ENCODE peak calls at places on chromosomes 1 and 21, in seven cellular contexts. P is CD8-positive, alpha-beta T cell; R is astrocyte; C is CD8-positive, alpha-beta memory T cell; Q is sigmoid colon; X is effector memory CD4-positive, alpha-beta T cell; W is HFF-Myc. O is an unnamed sample.
A peak's percentile ranks its signal among the peaks of the same experiment; 100 is the strongest.

GRCh38 chr21:44962481-44962966 is 22.7 kb downstream of the SLX9 start:
- DNase-seq in W (peak; percentile 81), R (peak; percentile 100), C (no peak), Q (no peak), X (no peak), P (no peak), O (no peak)

GRCh38 chr1:13661539-13661938 is 38.4 kb upstream of the PRDM2 start:
- DNase-seq in X (no peak), Q (no peak), P (no peak), C (no peak), W (no peak), R (peak; percentile 24), O (no peak)

GRCh38 chr1:11262171-11263049 is at the start of gene MTOR:
- DNase-seq in P (peak; percentile 99), W (peak; percentile 100), Q (peak; percentile 100), R (peak; percentile 99), C (peak; percentile 93), X (peak; percentile 97), O (peak; percentile 100)

GRCh38 chr1:153277852-153278251 is 18.4 kb downstream of the LORICRIN start:
- DNase-seq in C (peak; percentile 19), R (no peak), X (no peak), P (no peak), Q (no peak), W (no peak), O (no peak)

GRCh38 chr1:14590781-14591180 is 7.7 kb upstream of the KAZN start:
- DNase-seq in R (no peak), W (no peak), P (no peak), Q (no peak), X (no peak), C (no peak), O (no peak)

GRCh38 chr1:223444411-223444810 is 51.2 kb downstream of the CCDC185 start:
- DNase-seq in W (no peak), Q (no peak), X (no peak), R (peak; percentile 37), P (no peak), C (no peak), O (no peak)

GRCh38 chr1:33169290-33170055 is 12.4 kb downstream of the TRIM62 start:
- DNase-seq in P (no peak), Q (no peak), C (no peak), R (peak; percentile 40), W (no peak), X (no peak), O (no peak)

GRCh38 chr21:39087238-39087975 is 95.8 kb downstream of the PSMG1 start:
- DNase-seq in C (no peak), X (no peak), R (peak; percentile 24), W (no peak), Q (no peak), P (no peak), O (no peak)

GRCh38 chr1:47439151-47440051 is 1.6 kb downstream of the FOXD2 start:
- DNase-seq in X (no peak), Q (no peak), W (no peak), R (no peak), C (no peak), P (no peak), O (no peak)

GRCh38 chr1:18670267-18670910 is 39.7 kb downstream of the PAX7 start:
- DNase-seq in X (no peak), R (no peak), C (no peak), P (no peak), W (no peak), Q (no peak), O (no peak)

GRCh38 chr1:233656032-233656620 is 42.2 kb downstream of the KCNK1 start:
- DNase-seq in X (no peak), W (no peak), P (no peak), Q (no peak), C (no peak), R (no peak), O (no peak)

GRCh38 chr1:16072616-16073484 is 601 bp downstream of the FAM131C start:
- DNase-seq in C (no peak), W (no peak), Q (no peak), P (no peak), X (no peak), R (no peak), O (no peak)

GRCh38 chr21:31570824-31571425 is 88.6 kb upstream of the SOD1 start:
- DNase-seq in X (no peak), C (no peak), R (peak; percentile 24), W (no peak), Q (no peak), P (no peak), O (no peak)

GRCh38 chr21:41186763-41187536 is 19.0 kb downstream of the BACE2 start:
- DNase-seq in W (no peak), C (no peak), Q (no peak), P (no peak), R (no peak), X (no peak), O (peak; percentile 68)

GRCh38 chr1:217892750-217893149 is 261.6 kb downstream of the SPATA17 start:
- DNase-seq in X (no peak), R (peak; percentile 41), W (no peak), P (no peak), C (no peak), Q (no peak), O (no peak)

GRCh38 chr1:198134252-198134651 is 22.5 kb upstream of the NEK7 start:
- DNase-seq in W (no peak), X (no peak), P (no peak), C (no peak), Q (no peak), R (no peak), O (no peak)

GRCh38 chr21:42753804-42754203 is 100.4 kb downstream of the PDE9A start:
- DNase-seq in Q (no peak), W (no peak), R (no peak), P (no peak), C (no peak), X (no peak), O (no peak)

GRCh38 chr1:184085667-184086066 is 34.1 kb downstream of the TSEN15 start:
- DNase-seq in W (no peak), Q (no peak), X (no peak), R (no peak), C (no peak), P (no peak), O (no peak)

GRCh38 chr1:113949007-113949406 is 19.9 kb downstream of the HIPK1 start:
- DNase-seq in X (no peak), P (no peak), C (no peak), W (no peak), Q (no peak), R (no peak), O (no peak)

GRCh38 chr1:19091539-19091938 is 118.5 kb downstream of the UBR4 start:
- DNase-seq in X (no peak), P (no peak), W (no peak), R (no peak), Q (no peak), C (no peak), O (no peak)

GRCh38 chr1:164912290-164912689 is 353.3 kb downstream of the PBX1 start:
- DNase-seq in P (no peak), C (no peak), W (no peak), R (no peak), X (no peak), Q (no peak), O (no peak)

GRCh38 chr1:160116277-160117147 is 953 bp downstream of the ATP1A2 start:
- DNase-seq in R (peak; percentile 56), X (no peak), W (no peak), P (no peak), C (no peak), Q (no peak), O (no peak)
- H3K4me3 ChIP-seq in R (no peak overlapping the region), X (no peak overlapping the region), W (no peak overlapping the region), P (no peak overlapping the region), C (no peak overlapping the region), Q (peak overlapping the region; percentile 59), O (no peak overlapping the region)

DNA sequence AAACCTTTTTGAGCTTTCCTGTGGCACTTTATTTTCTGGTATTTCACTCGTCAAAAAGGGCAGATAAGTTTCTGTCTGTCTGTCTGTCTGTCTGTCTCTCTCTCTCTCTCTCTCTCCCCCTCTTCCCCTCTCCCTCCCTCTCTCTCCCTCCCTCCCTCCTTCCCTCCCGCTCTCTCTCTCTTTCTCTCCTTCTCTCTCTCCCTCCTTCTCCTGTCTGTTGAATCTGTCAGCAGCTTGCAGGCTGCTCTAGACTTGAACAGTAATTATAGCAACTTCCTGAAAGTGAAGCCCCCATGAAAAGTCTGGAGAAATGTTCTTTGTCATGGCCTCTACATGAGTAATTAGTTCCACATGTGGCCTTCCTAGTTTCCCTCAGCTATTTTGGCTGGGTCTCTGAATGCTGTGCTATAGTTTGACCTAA is 275.2 kb upstream of the C1orf105 start:
- DNase-seq in X (no peak), R (peak; percentile 79), C (no peak), Q (no peak), P (no peak), W (peak; percentile 87), O (no peak)
- H3K4me3 ChIP-seq in X (no peak overlapping the region), R (peak overlapping the region; percentile 65), C (no peak overlapping the region), Q (peak overlapping the region; percentile 59), P (no peak overlapping the region), W (peak overlapping the region; percentile 84), O (no peak overlapping the region)

GRCh38 chr1:179229214-179230140 is at the start of gene ABL2:
- DNase-seq in Q (peak; percentile 69), P (peak; percentile 47), C (peak; percentile 43), R (no peak), W (no peak), X (peak; percentile 43), O (peak; percentile 15)

GRCh38 chr1:179230721-179231120 is 1.2 kb upstream of the ABL2 start:
- DNase-seq in X (no peak), Q (no peak), C (no peak), R (no peak), W (no peak), P (no peak), O (no peak)

GRCh38 chr1:179228783-179229213 is 679 bp downstream of the ABL2 start:
- DNase-seq in C (peak; percentile 14), P (no peak), X (no peak), W (no peak), Q (peak; percentile 69), R (no peak), O (no peak)

GRCh38 chr1:179231923-179232322 is 2.4 kb upstream of the ABL2 start:
- DNase-seq in W (no peak), Q (no peak), P (no peak), X (no peak), C (no peak), R (peak; percentile 58), O (no peak)

DNA sequence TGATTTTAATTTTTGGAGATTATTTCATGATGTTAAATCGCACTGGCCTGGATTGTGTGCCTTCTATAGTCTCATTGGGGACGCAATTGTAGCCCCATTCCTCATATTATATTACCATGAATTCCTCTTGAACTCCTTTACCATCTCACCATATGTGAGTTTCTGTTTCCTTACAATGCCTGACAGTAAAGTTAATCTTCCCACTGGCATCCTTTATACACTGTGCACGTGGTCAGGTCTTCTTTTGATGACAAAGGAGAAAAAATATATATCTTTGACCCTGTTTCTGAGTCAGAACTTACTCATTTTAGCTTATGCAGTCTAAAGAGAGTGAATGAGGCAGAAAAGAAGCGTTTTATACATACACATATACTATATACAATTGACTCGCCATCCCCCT is 774 bp upstream of the ABL2 start:
- DNase-seq in P (no peak), C (no peak), R (peak; percentile 53), W (peak; percentile 46), X (no peak), Q (no peak), O (no peak)
- H3K4me3 ChIP-seq in P (peak overlapping the region; percentile 60), C (peak overlapping the region; percentile 71), R (peak overlapping the region; percentile 80), W (peak overlapping the region; percentile 62), X (peak overlapping the region; percentile 96), Q (peak overlapping the region; percentile 98), O (peak overlapping the region; percentile 87)

DNA sequence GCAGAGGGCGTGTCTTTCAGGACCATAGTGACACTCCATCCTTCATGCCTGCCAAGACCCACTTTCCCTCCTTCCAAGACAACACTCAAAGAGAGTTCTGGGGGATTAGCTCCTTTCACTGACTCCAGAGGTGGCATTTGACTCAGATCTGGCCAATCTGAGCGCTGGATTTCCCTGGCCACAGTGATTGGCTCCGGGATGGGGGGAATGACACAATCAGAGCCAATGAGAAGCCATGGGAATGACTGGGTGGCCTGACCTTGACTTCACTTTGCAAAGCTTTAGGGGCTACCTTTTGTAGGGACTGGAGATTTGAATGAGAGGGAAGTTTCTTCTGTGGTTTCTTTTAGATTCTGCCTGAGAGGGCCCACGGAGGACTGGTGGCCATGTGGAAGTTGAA is 26.9 kb upstream of the WNT4 start:
- DNase-seq in R (no peak), P (no peak), X (no peak), C (no peak), W (no peak), Q (no peak), O (no peak)
- H3K4me3 ChIP-seq in R (no peak overlapping the region), P (no peak overlapping the region), X (no peak overlapping the region), C (no peak overlapping the region), W (no peak overlapping the region), Q (no peak overlapping the region), O (no peak overlapping the region)